ENCODE peak calls at places on chromosomes 2 and 18, in eight cellular contexts. G is A549, V is HepG2, E is K562, O is stomach, J is lower leg skin, X is GM12878, T is ovary. P is an unnamed sample.

GRCh38 chr2:20584637-20585321 is 66.1 kb downstream of the HS1BP3 start:
- DNase-seq in O (peak; percentile 47), V (peak; percentile 98), T (peak; percentile 26), G (peak; percentile 70), E (no peak), X (no peak), J (peak; percentile 51), P (peak; percentile 32)

GRCh38 chr2:237590272-237591020 is at the start of gene RAB17:
- DNase-seq in E (no peak), J (no peak), O (peak; percentile 90), V (peak; percentile 90), X (no peak), G (peak; percentile 44), T (peak; percentile 17), P (peak; percentile 80)

GRCh38 chr2:219522111-219523030 is 8.1 kb downstream of the ASIC4 start:
- DNase-seq in X (no peak), E (peak; percentile 68), G (no peak), V (no peak), J (no peak), O (no peak), T (no peak), P (no peak)

GRCh38 chr2:159297042-159297707 is 10.7 kb upstream of the WDSUB1 start:
- DNase-seq in E (no peak), T (no peak), X (no peak), V (no peak), G (no peak), O (no peak), J (no peak), P (no peak)

GRCh38 chr18:44568343-44568742 is 112.3 kb upstream of the SETBP1 start:
- DNase-seq in G (no peak), O (no peak), E (no peak), X (no peak), V (no peak), J (no peak), T (no peak), P (no peak)

GRCh38 chr2:120444691-120445240 is 98.8 kb downstream of the INHBB start:
- DNase-seq in G (no peak), O (no peak), E (no peak), J (no peak), V (no peak), X (no peak), T (no peak), P (peak; percentile 22)

GRCh38 chr2:196274387-196274809 is 103.0 kb upstream of the STK17B start:
- DNase-seq in E (no peak), J (peak; percentile 43), O (no peak), V (no peak), G (no peak), X (no peak), T (no peak), P (no peak)

GRCh38 chr2:1654696-1655374 is 89.5 kb downstream of the PXDN start:
- DNase-seq in G (no peak), O (peak; percentile 17), T (no peak), X (no peak), V (no peak), J (no peak), E (no peak), P (no peak)

GRCh38 chr2:203909192-203909945 is 27.2 kb upstream of the ICOS start:
- DNase-seq in O (no peak), T (no peak), G (peak; percentile 30), E (peak; percentile 7), V (peak; percentile 41), J (no peak), X (no peak), P (no peak)

GRCh38 chr2:170339753-170340692 is 162.1 kb downstream of the MYO3B start:
- DNase-seq in E (no peak), G (no peak), O (no peak), X (no peak), T (no peak), V (no peak), J (no peak), P (no peak)

GRCh38 chr2:240920783-240921231 is 14.7 kb downstream of the CROCC2 start:
- DNase-seq in T (peak; percentile 40), O (peak; percentile 17), V (no peak), J (peak; percentile 19), E (no peak), X (no peak), G (no peak), P (peak; percentile 20)

GRCh38 chr2:233928594-233929351 is 11.6 kb downstream of the TRPM8 start:
- DNase-seq in T (no peak), J (no peak), O (peak; percentile 33), E (peak; percentile 27), V (peak; percentile 20), G (peak; percentile 16), X (no peak), P (no peak)

GRCh38 chr2:55869637-55870325 is 53.8 kb downstream of the EFEMP1 start:
- DNase-seq in T (peak; percentile 30), J (no peak), X (no peak), O (no peak), E (no peak), G (no peak), V (no peak), P (no peak)

GRCh38 chr2:19805266-19805665 is 96.5 kb downstream of the TTC32 start:
- DNase-seq in X (no peak), G (no peak), T (no peak), O (no peak), J (no peak), E (no peak), V (no peak), P (no peak)

GRCh38 chr2:237154050-237154638 is 68.5 kb downstream of the COPS8 start:
- DNase-seq in X (no peak), T (peak; percentile 58), O (peak; percentile 40), G (peak; percentile 45), J (peak; percentile 15), V (peak; percentile 53), E (peak; percentile 13), P (no peak)

GRCh38 chr2:101832114-101832513 is 134.6 kb downstream of the MAP4K4 start:
- DNase-seq in E (no peak), V (no peak), O (no peak), J (no peak), T (no peak), X (no peak), G (no peak), P (no peak)

GRCh38 chr2:214946949-214947348 is 137.5 kb upstream of the BARD1 start:
- DNase-seq in V (no peak), O (no peak), J (no peak), X (peak; percentile 7), T (no peak), E (no peak), G (no peak), P (no peak)

GRCh38 chr18:9614401-9615279 is at the start of gene PPP4R1:
- DNase-seq in E (peak; percentile 94), V (peak; percentile 33), G (peak; percentile 40), J (peak; percentile 66), X (no peak), O (peak; percentile 79), T (peak; percentile 85), P (peak; percentile 85)

GRCh38 chr18:79583984-79584401 is 95.6 kb upstream of the CTDP1 start:
- DNase-seq in O (no peak), T (peak; percentile 18), J (no peak), G (no peak), E (no peak), V (no peak), X (no peak), P (peak; percentile 30)

GRCh38 chr2:118865106-118865505 is 17.7 kb upstream of the EN1 start:
- DNase-seq in G (peak; percentile 29), X (peak; percentile 19), V (peak; percentile 56), J (no peak), O (no peak), E (peak; percentile 54), T (no peak), P (no peak)

GRCh38 chr18:25832008-25832604 is 258.3 kb downstream of the SS18 start:
- DNase-seq in E (peak; percentile 63), T (peak; percentile 47), V (peak; percentile 25), X (no peak), J (peak; percentile 29), O (peak; percentile 55), G (peak; percentile 17), P (no peak)

GRCh38 chr18:79900610-79901570 is 50.6 kb downstream of the SLC66A2 start:
- DNase-seq in E (no peak), X (no peak), O (no peak), V (no peak), G (no peak), J (no peak), T (peak; percentile 20), P (peak; percentile 46)

GRCh38 chr2:241350878-241351639 is 5.0 kb upstream of the FARP2 start:
- DNase-seq in E (no peak), O (no peak), V (peak; percentile 93), X (no peak), J (no peak), T (no peak), G (no peak), P (no peak)

GRCh38 chr2:174035981-174036742 is 71.0 kb upstream of the SP3 start:
- DNase-seq in X (no peak), G (peak; percentile 41), J (no peak), V (no peak), E (peak; percentile 79), O (no peak), T (no peak), P (no peak)
- TF ChIP-seq CTCF in X (peak; percentile 20), G (no peak), J (no peak), V (no peak), E (peak; percentile 84), O (no peak), T (no peak), P (no peak)

DNA sequence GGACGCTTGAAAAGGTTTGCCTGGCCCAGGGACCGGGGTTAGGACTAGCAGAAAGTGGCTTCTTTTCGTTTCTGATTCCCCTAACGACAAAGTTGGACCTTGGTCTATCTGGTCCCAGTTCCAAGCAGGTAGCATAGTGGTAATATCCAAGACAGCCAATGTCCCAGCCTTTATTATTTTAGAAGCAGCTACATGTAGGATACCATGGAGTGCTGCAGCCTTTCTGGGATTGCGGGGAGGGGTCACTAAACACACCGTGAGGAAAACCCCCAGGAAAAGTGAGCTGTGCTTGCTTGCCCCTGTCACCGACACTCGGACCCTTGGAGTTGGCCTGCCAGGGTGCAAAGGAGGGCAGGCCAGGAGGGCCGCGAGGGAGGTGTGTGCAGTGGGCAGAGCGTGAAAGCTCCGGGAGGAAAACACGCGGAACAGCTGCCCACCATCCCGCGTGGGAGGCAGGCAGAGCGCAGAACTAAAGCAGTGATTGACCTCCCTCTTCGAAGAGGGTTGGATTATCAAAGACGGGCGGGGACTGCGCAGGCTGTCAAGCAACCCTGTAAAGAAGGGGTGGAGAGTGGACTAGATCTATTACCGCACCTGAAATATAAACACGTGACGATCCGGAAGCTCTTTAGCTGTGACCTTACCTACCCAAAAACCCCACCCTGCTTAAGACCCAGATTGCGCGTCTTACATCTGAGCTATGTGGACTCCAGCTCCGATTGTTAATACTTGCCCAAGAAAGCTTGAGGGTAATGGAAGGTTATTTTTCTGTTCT is 624 bp upstream of the MAP4K3 start:
- DNase-seq in T (peak; percentile 48), X (no peak), O (peak; percentile 64), G (peak; percentile 63), E (peak; percentile 56), J (no peak), V (peak; percentile 69), P (peak; percentile 53)
- TF ChIP-seq POLR2A in T (no peak), X (peak; percentile 52), O (no peak), G (peak; percentile 15), E (no peak), J (no peak), V (no peak), P (no peak)

GRCh38 chr2:23604731-23605130 is 219.8 kb downstream of the KLHL29 start:
- DNase-seq in E (no peak), J (no peak), G (no peak), V (no peak), T (no peak), O (no peak), X (no peak), P (no peak)
- TF ChIP-seq CTCF in E (no peak), J (no peak), G (no peak), V (no peak), T (no peak), O (no peak), X (no peak), P (no peak)

GRCh38 chr2:96773922-96774321 is 13.2 kb downstream of the CNNM4 start:
- DNase-seq in T (no peak), G (no peak), O (peak; percentile 33), E (no peak), X (no peak), V (no peak), J (no peak), P (no peak)
- TF ChIP-seq POLR2A in T (no peak), G (no peak), O (no peak), E (no peak), X (peak; percentile 25), V (no peak), J (no peak), P (no peak)

P was measured in right lobe of liver.